ENCODE peak calls at places on chromosomes 2 and 18, in eight cellular contexts. K, T, E, L, R, C, X and P are unnamed samples.

GRCh38 chr2:240565267-240566202 is 2.7 kb upstream of the RNPEPL1 start:
- DNase-seq in E (peak), T (no peak), X (no peak), R (no peak), C (no peak), K (peak), L (peak), P (peak)

GRCh38 chr2:179954026-179954425 is 53.1 kb downstream of the CWC22 start:
- DNase-seq in E (no peak), T (no peak), K (no peak), R (no peak), C (no peak), L (no peak), X (no peak), P (no peak)

GRCh38 chr2:217851191-217852020 is 151.4 kb downstream of the TNS1 start:
- DNase-seq in E (no peak), X (no peak), K (no peak), R (no peak), C (no peak), L (peak), T (no peak), P (no peak)

GRCh38 chr2:157777425-157777824 is 98.7 kb downstream of the ACVR1 start:
- DNase-seq in C (no peak), E (peak), K (peak), R (no peak), L (peak), T (peak), X (peak), P (peak)

GRCh38 chr18:32929213-32929612 is 156.4 kb upstream of the KLHL14 start:
- DNase-seq in T (no peak), K (no peak), R (no peak), X (no peak), L (no peak), E (no peak), C (no peak), P (no peak)

GRCh38 chr2:19733951-19734425 is 167.8 kb downstream of the TTC32 start:
- DNase-seq in K (no peak), L (no peak), C (no peak), T (no peak), X (no peak), E (no peak), R (no peak), P (no peak)

GRCh38 chr2:221529177-221529942 is 42.7 kb downstream of the EPHA4 start:
- DNase-seq in L (no peak), C (no peak), X (no peak), K (no peak), E (no peak), T (no peak), R (no peak), P (no peak)

GRCh38 chr2:162487816-162488215 is 143.9 kb downstream of the GCA start:
- DNase-seq in E (no peak), X (no peak), L (no peak), K (no peak), R (no peak), T (no peak), C (no peak), P (no peak)

GRCh38 chr2:7886665-7887064 is 795.2 kb upstream of the ID2 start:
- DNase-seq in C (no peak), E (no peak), L (no peak), T (no peak), R (no peak), X (no peak), K (no peak), P (no peak)

GRCh38 chr2:231926761-231927565 is 767 bp upstream of the NPPC start:
- DNase-seq in E (no peak), C (peak), X (peak), K (peak), R (no peak), T (no peak), L (peak), P (peak)

GRCh38 chr2:130836501-130837174 is at the start of gene ARHGEF4:
- DNase-seq in K (peak), L (peak), T (no peak), E (no peak), X (no peak), R (no peak), C (peak), P (peak)

GRCh38 chr2:127743477-127744026 is 42.3 kb downstream of the SFT2D3 start:
- DNase-seq in R (no peak), L (no peak), T (no peak), X (no peak), K (no peak), C (no peak), E (no peak), P (no peak)